ENCODE peak calls at places on chromosome 1, in six cellular contexts. One of them, this sample, is unnamed.

GRCh38 chr1:55446351-55446750 is 231.2 kb upstream of the USP24 start:
- DNase-seq in adrenal gland: no peak
- DNase-seq in breast epithelium: no peak
- DNase-seq in GM12878: no peak
- DNase-seq in K562: no peak
- DNase-seq in vagina: no peak
- DNase-seq in this sample: no peak

GRCh38 chr1:19739628-19740027 is 60.1 kb downstream of the TMCO4 start:
- DNase-seq in adrenal gland: no peak
- DNase-seq in breast epithelium: no peak
- DNase-seq in GM12878: no peak
- DNase-seq in K562: no peak
- DNase-seq in vagina: no peak
- DNase-seq in this sample: no peak

GRCh38 chr1:216183427-216183826 is 239.8 kb downstream of the USH2A start:
- DNase-seq in adrenal gland: no peak
- DNase-seq in breast epithelium: no peak
- DNase-seq in GM12878: no peak
- DNase-seq in K562: no peak
- DNase-seq in vagina: no peak
- DNase-seq in this sample: no peak

GRCh38 chr1:240804475-240804874 is 192.5 kb upstream of the GREM2 start:
- DNase-seq in adrenal gland: no peak
- DNase-seq in breast epithelium: no peak
- DNase-seq in GM12878: no peak
- DNase-seq in K562: no peak
- DNase-seq in vagina: no peak
- DNase-seq in this sample: no peak

GRCh38 chr1:40014253-40014706 is 26.2 kb upstream of the CAP1 start:
- DNase-seq in adrenal gland: no peak
- DNase-seq in breast epithelium: no peak
- DNase-seq in GM12878: no peak
- DNase-seq in K562: no peak
- DNase-seq in vagina: no peak
- DNase-seq in this sample: no peak

GRCh38 chr1:25875154-25875855 is at the start of gene PAQR7:
- DNase-seq in adrenal gland: peak; percentile 86
- DNase-seq in breast epithelium: peak; percentile 67
- DNase-seq in GM12878: no peak
- DNase-seq in K562: peak; percentile 96
- DNase-seq in vagina: no peak
- DNase-seq in this sample: peak; percentile 87

GRCh38 chr1:89644119-89644814 is 11.3 kb downstream of the LRRC8C start:
- DNase-seq in adrenal gland: no peak
- DNase-seq in breast epithelium: no peak
- DNase-seq in GM12878: no peak
- DNase-seq in K562: no peak
- DNase-seq in vagina: no peak
- DNase-seq in this sample: no peak

GRCh38 chr1:85297855-85298629 is 21.6 kb upstream of the BCL10 start:
- DNase-seq in adrenal gland: peak; percentile 52
- DNase-seq in breast epithelium: no peak
- DNase-seq in GM12878: peak; percentile 80
- DNase-seq in K562: no peak
- DNase-seq in vagina: no peak
- DNase-seq in this sample: peak; percentile 71

GRCh38 chr1:206469933-206470691 is at the start of gene IKBKE:
- DNase-seq in adrenal gland: peak; percentile 69
- DNase-seq in breast epithelium: no peak
- DNase-seq in GM12878: no peak
- DNase-seq in K562: peak; percentile 45
- DNase-seq in vagina: no peak
- DNase-seq in this sample: peak; percentile 63

GRCh38 chr1:209215826-209216225 is 367.7 kb upstream of the CAMK1G start:
- DNase-seq in adrenal gland: no peak
- DNase-seq in breast epithelium: no peak
- DNase-seq in GM12878: no peak
- DNase-seq in K562: no peak
- DNase-seq in vagina: no peak
- DNase-seq in this sample: no peak
- TF ChIP-seq POLR2A in adrenal gland: no peak
- TF ChIP-seq POLR2A in breast epithelium: no peak
- TF ChIP-seq POLR2A in GM12878: no peak
- TF ChIP-seq POLR2A in K562: no peak
- TF ChIP-seq POLR2A in vagina: no peak
- TF ChIP-seq POLR2A in this sample: no peak

DNA sequence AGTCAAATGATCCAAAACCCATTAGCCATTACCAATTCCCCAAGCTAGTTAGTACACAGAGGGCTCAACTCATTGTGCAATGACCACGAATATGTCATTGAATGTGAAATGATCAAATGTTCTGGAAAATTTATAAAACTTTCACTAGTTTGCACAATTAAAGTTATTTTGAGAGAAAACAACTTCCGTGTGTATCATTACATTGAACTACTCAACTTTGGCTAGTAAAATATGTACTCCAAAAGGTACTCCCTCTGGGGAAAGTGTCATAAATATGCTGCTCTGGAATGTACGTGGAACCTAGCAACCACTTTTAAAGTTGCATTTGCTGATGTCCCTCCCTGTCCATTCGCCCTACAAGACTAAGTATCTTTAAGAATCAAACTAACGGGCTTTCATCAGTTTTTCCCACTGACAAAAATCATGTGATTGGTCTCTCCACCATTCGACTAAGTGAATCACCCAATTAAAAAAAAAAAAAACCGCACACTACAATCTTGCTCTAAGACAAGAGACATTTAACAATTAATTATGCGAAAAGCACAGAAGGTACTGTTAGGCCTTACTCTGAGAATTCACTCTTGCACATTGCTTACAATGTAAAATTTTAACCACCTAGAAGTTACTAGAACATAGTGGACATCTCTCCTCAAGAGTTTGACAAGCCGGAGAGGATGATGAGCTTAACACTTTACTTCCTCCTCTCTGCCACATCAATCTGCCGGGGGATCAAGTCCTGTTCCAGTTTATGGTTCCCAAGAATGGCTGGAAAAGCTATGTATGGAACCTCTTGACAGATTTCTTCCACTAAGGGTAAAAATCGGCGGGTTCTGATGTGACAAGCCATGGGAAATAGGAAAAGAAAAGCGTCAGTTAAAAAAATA is 1.1 kb downstream of the ACBD3 start:
- DNase-seq in adrenal gland: no peak
- DNase-seq in breast epithelium: no peak
- DNase-seq in GM12878: no peak
- DNase-seq in K562: no peak
- DNase-seq in vagina: no peak
- DNase-seq in this sample: no peak
- H3K27ac ChIP-seq in adrenal gland: peak overlapping the region; percentile 92
- H3K27ac ChIP-seq in breast epithelium: peak overlapping the region; percentile 98
- H3K27ac ChIP-seq in GM12878: peak overlapping the region; percentile 88
- H3K27ac ChIP-seq in K562: peak overlapping the region; percentile 88
- H3K27ac ChIP-seq in vagina: peak overlapping the region; percentile 96
- H3K27ac ChIP-seq in this sample: peak overlapping the region; percentile 92

GRCh38 chr1:154329152-154329521 is 3.8 kb downstream of the ATP8B2 start:
- DNase-seq in adrenal gland: no peak
- DNase-seq in breast epithelium: no peak
- DNase-seq in GM12878: no peak
- DNase-seq in K562: no peak
- DNase-seq in vagina: no peak
- DNase-seq in this sample: no peak

GRCh38 chr1:154326546-154327465 is 1.5 kb downstream of the ATP8B2 start:
- DNase-seq in adrenal gland: peak; percentile 34
- DNase-seq in breast epithelium: no peak
- DNase-seq in GM12878: no peak
- DNase-seq in K562: peak; percentile 74
- DNase-seq in vagina: no peak
- DNase-seq in this sample: peak; percentile 52

GRCh38 chr1:154327466-154328317 is 2.4 kb downstream of the ATP8B2 start:
- DNase-seq in adrenal gland: no peak
- DNase-seq in breast epithelium: no peak
- DNase-seq in GM12878: no peak
- DNase-seq in K562: no peak
- DNase-seq in vagina: no peak
- DNase-seq in this sample: no peak

GRCh38 chr1:154329551-154330131 is 4.3 kb downstream of the ATP8B2 start:
- DNase-seq in adrenal gland: no peak
- DNase-seq in breast epithelium: no peak
- DNase-seq in GM12878: no peak
- DNase-seq in K562: peak; percentile 70
- DNase-seq in vagina: no peak
- DNase-seq in this sample: no peak

GRCh38 chr1:154328318-154329151 is 3.2 kb downstream of the ATP8B2 start:
- DNase-seq in adrenal gland: peak; percentile 74
- DNase-seq in breast epithelium: peak; percentile 83
- DNase-seq in GM12878: no peak
- DNase-seq in K562: no peak
- DNase-seq in vagina: no peak
- DNase-seq in this sample: peak; percentile 90
- TF ChIP-seq POLR2A in adrenal gland: no peak
- TF ChIP-seq POLR2A in breast epithelium: no peak
- TF ChIP-seq POLR2A in GM12878: no peak
- TF ChIP-seq POLR2A in K562: no peak
- TF ChIP-seq POLR2A in vagina: no peak
- TF ChIP-seq POLR2A in this sample: no peak

GRCh38 chr1:181091322-181092040 is 3.0 kb downstream of the IER5 start:
- DNase-seq in adrenal gland: no peak
- DNase-seq in breast epithelium: no peak
- DNase-seq in GM12878: no peak
- DNase-seq in K562: no peak
- DNase-seq in vagina: no peak
- DNase-seq in this sample: no peak
- H3K27ac ChIP-seq in adrenal gland: no peak overlapping the region
- H3K27ac ChIP-seq in breast epithelium: peak overlapping the region; percentile 96
- H3K27ac ChIP-seq in GM12878: peak overlapping the region; percentile 97
- H3K27ac ChIP-seq in K562: peak overlapping the region; percentile 82
- H3K27ac ChIP-seq in vagina: peak overlapping the region; percentile 93
- H3K27ac ChIP-seq in this sample: peak overlapping the region; percentile 90

GRCh38 chr1:31372961-31373896 is at the start of gene FABP3:
- DNase-seq in adrenal gland: peak; percentile 97
- DNase-seq in breast epithelium: peak; percentile 64
- DNase-seq in GM12878: no peak
- DNase-seq in K562: peak; percentile 86
- DNase-seq in vagina: no peak
- DNase-seq in this sample: peak; percentile 86
- TF ChIP-seq POLR2A in adrenal gland: peak; percentile 95
- TF ChIP-seq POLR2A in breast epithelium: no peak
- TF ChIP-seq POLR2A in GM12878: no peak
- TF ChIP-seq POLR2A in K562: no peak
- TF ChIP-seq POLR2A in vagina: no peak
- TF ChIP-seq POLR2A in this sample: peak; percentile 44

GRCh38 chr1:98854137-98854536 is 150.5 kb downstream of the PLPPR5 start:
- DNase-seq in adrenal gland: no peak
- DNase-seq in breast epithelium: no peak
- DNase-seq in GM12878: no peak
- DNase-seq in K562: no peak
- DNase-seq in vagina: no peak
- DNase-seq in this sample: no peak
- H3K27ac ChIP-seq in adrenal gland: no peak overlapping the region
- H3K27ac ChIP-seq in breast epithelium: no peak overlapping the region
- H3K27ac ChIP-seq in GM12878: no peak overlapping the region
- H3K27ac ChIP-seq in K562: no peak overlapping the region
- H3K27ac ChIP-seq in vagina: no peak overlapping the region
- H3K27ac ChIP-seq in this sample: no peak overlapping the region

DNA sequence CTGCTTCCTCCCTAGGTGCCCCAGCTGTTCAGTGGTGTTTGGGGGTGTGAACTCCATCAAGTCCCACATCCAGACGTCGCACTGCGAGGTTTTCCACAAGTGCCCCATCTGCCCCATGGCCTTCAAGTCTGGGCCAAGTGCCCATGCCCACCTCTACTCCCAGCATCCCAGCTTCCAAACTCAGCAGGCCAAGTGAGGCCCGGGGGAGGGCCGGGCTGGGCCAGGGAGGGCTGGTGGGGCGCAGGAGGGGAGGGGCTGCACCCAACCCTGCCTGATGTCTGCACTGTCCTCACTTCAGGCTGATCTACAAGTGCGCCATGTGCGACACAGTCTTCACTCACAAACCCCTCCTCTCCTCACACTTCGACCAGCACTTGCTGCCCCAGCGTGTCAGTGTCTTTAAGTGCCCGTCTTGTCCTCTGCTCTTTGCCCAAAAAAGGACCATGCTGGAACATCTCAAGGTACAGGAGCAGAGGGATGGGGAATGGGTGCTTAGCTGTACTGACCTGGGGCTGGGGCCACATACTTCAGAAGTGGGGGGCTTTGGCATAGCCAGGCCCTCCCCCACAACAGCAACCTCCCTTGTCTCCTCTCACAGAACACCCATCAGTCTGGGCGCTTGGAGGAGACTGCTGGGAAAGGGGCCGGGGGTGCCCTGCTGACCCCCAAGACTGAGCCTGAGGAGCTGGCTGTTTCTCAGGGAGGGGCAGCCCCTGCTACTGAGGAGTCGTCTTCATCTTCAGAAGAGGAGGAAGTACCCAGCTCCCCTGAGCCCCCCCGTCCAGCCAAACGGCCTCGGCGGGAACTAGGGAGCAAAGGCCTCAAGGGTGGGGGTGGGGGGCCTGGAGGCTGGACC is 7.2 kb downstream of the ZNF687 start:
- DNase-seq in adrenal gland: no peak
- DNase-seq in breast epithelium: no peak
- DNase-seq in GM12878: no peak
- DNase-seq in K562: no peak
- DNase-seq in vagina: no peak
- DNase-seq in this sample: no peak
- TF ChIP-seq POLR2A in adrenal gland: no peak
- TF ChIP-seq POLR2A in breast epithelium: no peak
- TF ChIP-seq POLR2A in GM12878: peak; percentile 55
- TF ChIP-seq POLR2A in K562: no peak
- TF ChIP-seq POLR2A in vagina: no peak
- TF ChIP-seq POLR2A in this sample: no peak

DNA sequence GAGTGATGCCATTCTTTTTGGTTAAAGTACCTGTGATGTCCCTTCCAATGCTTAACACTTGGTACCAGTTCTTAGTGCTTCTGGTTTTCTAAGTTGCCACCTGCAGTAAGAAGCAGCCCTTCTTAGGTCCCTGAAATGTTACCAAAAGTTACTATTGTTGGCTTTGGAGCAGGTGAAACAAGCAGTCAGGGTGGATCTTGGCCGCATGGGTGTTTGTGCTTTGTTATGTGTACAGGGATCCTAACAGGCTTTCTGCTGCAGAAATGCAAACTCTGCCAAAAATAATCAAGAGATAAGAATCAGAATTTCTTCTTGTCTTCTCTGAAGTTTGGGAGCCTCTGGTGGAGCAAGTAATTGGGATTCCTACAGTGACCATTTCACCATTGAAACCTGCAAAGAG is 84.4 kb downstream of the UBE4B start:
- DNase-seq in adrenal gland: no peak
- DNase-seq in breast epithelium: no peak
- DNase-seq in GM12878: no peak
- DNase-seq in K562: no peak
- DNase-seq in vagina: no peak
- DNase-seq in this sample: no peak
- H3K27ac ChIP-seq in adrenal gland: no peak overlapping the region
- H3K27ac ChIP-seq in breast epithelium: no peak overlapping the region
- H3K27ac ChIP-seq in GM12878: no peak overlapping the region
- H3K27ac ChIP-seq in K562: no peak overlapping the region
- H3K27ac ChIP-seq in vagina: no peak overlapping the region
- H3K27ac ChIP-seq in this sample: peak overlapping the region; percentile 72